ENCODE peak calls at places on chromosomes 11 and 22, in nine cellular contexts. U is brain pericyte, Y is NCI-H2029 treated with DMSO at 0.1 percent for 48 hours, A is OCI-M1, X is T-helper 2 cell, G is brain microvascular endothelial cell, D is GM10248, F is nephron progenitor cell, N is left colon. E is an unnamed sample.

GRCh38 chr22:37228106-37229011 is 15.7 kb downstream of the RAC2 start:
- DNase-seq in U (no peak), Y (no peak), A (no peak), X (no peak), G (no peak), D (no peak), F (no peak), N (no peak), E (peak; percentile 62)

GRCh38 chr22:33513388-33514336 is 406.6 kb downstream of the LARGE1 start:
- DNase-seq in U (no peak), Y (no peak), A (peak; percentile 0), X (no peak), G (peak; percentile 33), D (no peak), F (no peak), N (no peak), E (no peak)

GRCh38 chr22:38940985-38941384 is 16.4 kb upstream of the APOBEC3A start:
- DNase-seq in U (no peak), Y (no peak), A (peak; percentile 69), X (no peak), G (no peak), D (no peak), F (no peak), N (no peak), E (no peak)

GRCh38 chr11:130180491-130180890 is 20.9 kb downstream of the ST14 start:
- DNase-seq in U (no peak), Y (peak; percentile 42), A (peak; percentile 24), X (no peak), G (no peak), D (peak; percentile 61), F (no peak), N (no peak), E (no peak)

GRCh38 chr11:103317118-103317517 is 207.9 kb downstream of the DYNC2H1 start:
- DNase-seq in U (no peak), Y (no peak), A (no peak), X (no peak), G (no peak), D (no peak), F (no peak), N (no peak), E (no peak)

GRCh38 chr22:36136475-36136874 is 24.1 kb downstream of the APOL3 start:
- DNase-seq in U (no peak), Y (no peak), A (no peak), X (no peak), G (peak; percentile 11), D (no peak), F (no peak), N (no peak), E (no peak)

GRCh38 chr11:44305643-44306468 is 4.1 kb downstream of the ALX4 start:
- DNase-seq in U (no peak), Y (no peak), A (peak; percentile 57), X (no peak), G (peak; percentile 9), D (peak; percentile 47), F (peak; percentile 42), N (no peak), E (peak; percentile 71)

GRCh38 chr11:74701351-74701750 is 29.9 kb downstream of the CHRDL2 start:
- DNase-seq in U (no peak), Y (no peak), A (no peak), X (no peak), G (no peak), D (no peak), F (no peak), N (no peak), E (no peak)

E was measured in activated naive CD8-positive, alpha-beta T cell treated with anti-CD3 and anti-CD28 coated beads, Interleukin-2, amount 10 ng/mL, durations not matched to agents 7 days and 5 days.